ENCODE peak calls at places on chromosomes 13 and 19, in five cellular contexts. One of them, this sample, is unnamed.

GRCh38 chr13:27679396-27679795 is 57.7 kb downstream of the POLR1D start:
- DNase-seq in AG04450: no peak
- DNase-seq in KBM-7: no peak
- DNase-seq in retina: no peak
- DNase-seq in stimulated activated CD8-positive, alpha-beta memory T cell treated with anti-CD3 and anti-CD28 coated beads, Interleukin-4, amount 100 ng/mL, for 1 hour: no peak
- DNase-seq in this sample: no peak

GRCh38 chr19:48715276-48715675 is 4.2 kb downstream of the MAMSTR start:
- DNase-seq in KBM-7: no peak
- DNase-seq in retina: peak
- DNase-seq in stimulated activated CD8-positive, alpha-beta memory T cell treated with anti-CD3 and anti-CD28 coated beads, Interleukin-4, amount 100 ng/mL, for 1 hour: no peak
- DNase-seq in AG04450: no peak
- DNase-seq in this sample: no peak

GRCh38 chr19:5192568-5192967 is 148.0 kb downstream of the PTPRS start:
- DNase-seq in stimulated activated CD8-positive, alpha-beta memory T cell treated with anti-CD3 and anti-CD28 coated beads, Interleukin-4, amount 100 ng/mL, for 1 hour: no peak
- DNase-seq in KBM-7: no peak
- DNase-seq in retina: no peak
- DNase-seq in AG04450: no peak
- DNase-seq in this sample: no peak

GRCh38 chr13:112684444-112684843 is 5.4 kb upstream of the ATP11A start:
- DNase-seq in KBM-7: no peak
- DNase-seq in stimulated activated CD8-positive, alpha-beta memory T cell treated with anti-CD3 and anti-CD28 coated beads, Interleukin-4, amount 100 ng/mL, for 1 hour: no peak
- DNase-seq in AG04450: no peak
- DNase-seq in retina: no peak
- DNase-seq in this sample: no peak

GRCh38 chr19:17641181-17641580 is 47.0 kb downstream of the UNC13A start:
- DNase-seq in retina: no peak
- DNase-seq in KBM-7: no peak
- DNase-seq in stimulated activated CD8-positive, alpha-beta memory T cell treated with anti-CD3 and anti-CD28 coated beads, Interleukin-4, amount 100 ng/mL, for 1 hour: no peak
- DNase-seq in AG04450: no peak
- DNase-seq in this sample: no peak

GRCh38 chr13:27186295-27186694 is 14.7 kb upstream of the USP12 start:
- DNase-seq in retina: no peak
- DNase-seq in KBM-7: no peak
- DNase-seq in stimulated activated CD8-positive, alpha-beta memory T cell treated with anti-CD3 and anti-CD28 coated beads, Interleukin-4, amount 100 ng/mL, for 1 hour: no peak
- DNase-seq in AG04450: no peak
- DNase-seq in this sample: no peak

GRCh38 chr13:99505814-99506269 is 4.6 kb downstream of the TM9SF2 start:
- DNase-seq in retina: no peak
- DNase-seq in stimulated activated CD8-positive, alpha-beta memory T cell treated with anti-CD3 and anti-CD28 coated beads, Interleukin-4, amount 100 ng/mL, for 1 hour: no peak
- DNase-seq in KBM-7: peak
- DNase-seq in AG04450: no peak
- DNase-seq in this sample: no peak

GRCh38 chr19:45681391-45682015 is 10.2 kb downstream of the SNRPD2 start:
- DNase-seq in stimulated activated CD8-positive, alpha-beta memory T cell treated with anti-CD3 and anti-CD28 coated beads, Interleukin-4, amount 100 ng/mL, for 1 hour: peak
- DNase-seq in retina: peak
- DNase-seq in KBM-7: peak
- DNase-seq in AG04450: no peak
- DNase-seq in this sample: peak

GRCh38 chr13:45333973-45334922 is 6.7 kb downstream of the TPT1 start:
- DNase-seq in KBM-7: peak
- DNase-seq in AG04450: no peak
- DNase-seq in stimulated activated CD8-positive, alpha-beta memory T cell treated with anti-CD3 and anti-CD28 coated beads, Interleukin-4, amount 100 ng/mL, for 1 hour: peak
- DNase-seq in retina: no peak
- DNase-seq in this sample: no peak

GRCh38 chr13:26585136-26585535 is 27.7 kb downstream of the WASF3 start:
- DNase-seq in stimulated activated CD8-positive, alpha-beta memory T cell treated with anti-CD3 and anti-CD28 coated beads, Interleukin-4, amount 100 ng/mL, for 1 hour: no peak
- DNase-seq in AG04450: no peak
- DNase-seq in KBM-7: no peak
- DNase-seq in retina: no peak
- DNase-seq in this sample: no peak

GRCh38 chr13:46404732-46405097 is 17.7 kb upstream of the RUBCNL start:
- DNase-seq in AG04450: no peak
- DNase-seq in KBM-7: no peak
- DNase-seq in stimulated activated CD8-positive, alpha-beta memory T cell treated with anti-CD3 and anti-CD28 coated beads, Interleukin-4, amount 100 ng/mL, for 1 hour: no peak
- DNase-seq in retina: no peak
- DNase-seq in this sample: no peak

GRCh38 chr19:13189600-13189999 is 39.4 kb downstream of the IER2 start:
- DNase-seq in KBM-7: no peak
- DNase-seq in stimulated activated CD8-positive, alpha-beta memory T cell treated with anti-CD3 and anti-CD28 coated beads, Interleukin-4, amount 100 ng/mL, for 1 hour: no peak
- DNase-seq in retina: no peak
- DNase-seq in AG04450: no peak
- DNase-seq in this sample: no peak

GRCh38 chr13:110511509-110512181 is 49.9 kb downstream of the RAB20 start:
- DNase-seq in stimulated activated CD8-positive, alpha-beta memory T cell treated with anti-CD3 and anti-CD28 coated beads, Interleukin-4, amount 100 ng/mL, for 1 hour: no peak
- DNase-seq in AG04450: no peak
- DNase-seq in retina: no peak
- DNase-seq in KBM-7: no peak
- DNase-seq in this sample: no peak

GRCh38 chr13:112783135-112783945 is 93.5 kb downstream of the ATP11A start:
- DNase-seq in retina: peak
- DNase-seq in KBM-7: no peak
- DNase-seq in AG04450: peak
- DNase-seq in stimulated activated CD8-positive, alpha-beta memory T cell treated with anti-CD3 and anti-CD28 coated beads, Interleukin-4, amount 100 ng/mL, for 1 hour: no peak
- DNase-seq in this sample: no peak

GRCh38 chr13:24253520-24254150 is 55.7 kb upstream of the C1QTNF9 start:
- DNase-seq in AG04450: no peak
- DNase-seq in retina: no peak
- DNase-seq in stimulated activated CD8-positive, alpha-beta memory T cell treated with anti-CD3 and anti-CD28 coated beads, Interleukin-4, amount 100 ng/mL, for 1 hour: no peak
- DNase-seq in KBM-7: no peak
- DNase-seq in this sample: no peak

GRCh38 chr13:24651718-24652345 is 28.4 kb upstream of the ATP12A start:
- DNase-seq in AG04450: no peak
- DNase-seq in retina: no peak
- DNase-seq in KBM-7: no peak
- DNase-seq in stimulated activated CD8-positive, alpha-beta memory T cell treated with anti-CD3 and anti-CD28 coated beads, Interleukin-4, amount 100 ng/mL, for 1 hour: no peak
- DNase-seq in this sample: no peak

GRCh38 chr13:112690242-112690943 is 555 bp downstream of the ATP11A start:
- DNase-seq in KBM-7: peak
- DNase-seq in stimulated activated CD8-positive, alpha-beta memory T cell treated with anti-CD3 and anti-CD28 coated beads, Interleukin-4, amount 100 ng/mL, for 1 hour: no peak
- DNase-seq in AG04450: no peak
- DNase-seq in retina: peak
- DNase-seq in this sample: peak

GRCh38 chr19:8057545-8058270 is 5.1 kb downstream of the CCL25 start:
- DNase-seq in KBM-7: no peak
- DNase-seq in retina: no peak
- DNase-seq in stimulated activated CD8-positive, alpha-beta memory T cell treated with anti-CD3 and anti-CD28 coated beads, Interleukin-4, amount 100 ng/mL, for 1 hour: no peak
- DNase-seq in AG04450: no peak
- DNase-seq in this sample: no peak

GRCh38 chr13:28657784-28658538 is 969 bp upstream of the POMP start:
- DNase-seq in AG04450: no peak
- DNase-seq in KBM-7: peak
- DNase-seq in retina: no peak
- DNase-seq in stimulated activated CD8-positive, alpha-beta memory T cell treated with anti-CD3 and anti-CD28 coated beads, Interleukin-4, amount 100 ng/mL, for 1 hour: no peak
- DNase-seq in this sample: peak

GRCh38 chr13:40127476-40127875 is 472.0 kb downstream of the COG6 start:
- DNase-seq in retina: no peak
- DNase-seq in AG04450: no peak
- DNase-seq in KBM-7: no peak
- DNase-seq in stimulated activated CD8-positive, alpha-beta memory T cell treated with anti-CD3 and anti-CD28 coated beads, Interleukin-4, amount 100 ng/mL, for 1 hour: no peak
- DNase-seq in this sample: no peak

GRCh38 chr13:50319603-50320296 is 304.5 kb downstream of the KCNRG start:
- DNase-seq in stimulated activated CD8-positive, alpha-beta memory T cell treated with anti-CD3 and anti-CD28 coated beads, Interleukin-4, amount 100 ng/mL, for 1 hour: no peak
- DNase-seq in KBM-7: peak
- DNase-seq in retina: no peak
- DNase-seq in AG04450: no peak
- DNase-seq in this sample: no peak

GRCh38 chr19:42081584-42082258 is 5.8 kb downstream of the ZNF574 start:
- DNase-seq in AG04450: no peak
- DNase-seq in KBM-7: peak
- DNase-seq in stimulated activated CD8-positive, alpha-beta memory T cell treated with anti-CD3 and anti-CD28 coated beads, Interleukin-4, amount 100 ng/mL, for 1 hour: no peak
- DNase-seq in retina: no peak
- DNase-seq in this sample: peak

This sample was measured in GM20000.